ENCODE peak calls at places on chromosomes 13 and 19, in five cellular contexts. One of them, this sample, is unnamed.

GRCh38 chr13:46530084-46530935 is 22.7 kb upstream of the LRCH1 start:
- DNase-seq in smooth muscle cell of the brain vasculature: no peak
- DNase-seq in amniotic epithelial cell: peak; percentile 44
- DNase-seq in HEK293T: no peak
- DNase-seq in NCI-H1417: no peak
- DNase-seq in this sample: no peak

GRCh38 chr13:49308104-49308875 is 60.6 kb downstream of the CDADC1 start:
- DNase-seq in NCI-H1417: no peak
- DNase-seq in amniotic epithelial cell: peak; percentile 22
- DNase-seq in smooth muscle cell of the brain vasculature: peak; percentile 46
- DNase-seq in HEK293T: no peak
- DNase-seq in this sample: no peak

GRCh38 chr19:34962281-34962944 is 1.6 kb downstream of the ZNF792 start:
- DNase-seq in HEK293T: no peak
- DNase-seq in smooth muscle cell of the brain vasculature: no peak
- DNase-seq in NCI-H1417: no peak
- DNase-seq in amniotic epithelial cell: peak; percentile 36
- DNase-seq in this sample: peak; percentile 96

GRCh38 chr19:15297416-15298224 is 34.7 kb downstream of the BRD4 start:
- DNase-seq in smooth muscle cell of the brain vasculature: peak; percentile 47
- DNase-seq in NCI-H1417: peak; percentile 27
- DNase-seq in amniotic epithelial cell: peak; percentile 62
- DNase-seq in HEK293T: no peak
- DNase-seq in this sample: no peak

GRCh38 chr19:48836089-48837017 is at the start of gene HSD17B14:
- DNase-seq in smooth muscle cell of the brain vasculature: peak; percentile 44
- DNase-seq in amniotic epithelial cell: peak; percentile 71
- DNase-seq in HEK293T: no peak
- DNase-seq in NCI-H1417: no peak
- DNase-seq in this sample: no peak

GRCh38 chr19:4524808-4525562 is 6.7 kb upstream of the PLIN4 start:
- DNase-seq in smooth muscle cell of the brain vasculature: no peak
- DNase-seq in NCI-H1417: peak; percentile 22
- DNase-seq in amniotic epithelial cell: peak; percentile 22
- DNase-seq in HEK293T: peak; percentile 65
- DNase-seq in this sample: no peak

GRCh38 chr19:30356951-30357579 is 15.1 kb upstream of the ZNF536 start:
- DNase-seq in NCI-H1417: no peak
- DNase-seq in amniotic epithelial cell: no peak
- DNase-seq in HEK293T: no peak
- DNase-seq in smooth muscle cell of the brain vasculature: no peak
- DNase-seq in this sample: no peak

GRCh38 chr13:110566201-110566600 is 4.7 kb upstream of the RAB20 start:
- DNase-seq in HEK293T: no peak
- DNase-seq in NCI-H1417: no peak
- DNase-seq in amniotic epithelial cell: no peak
- DNase-seq in smooth muscle cell of the brain vasculature: no peak
- DNase-seq in this sample: no peak

GRCh38 chr13:37608750-37609339 is 10.3 kb upstream of the POSTN start:
- DNase-seq in smooth muscle cell of the brain vasculature: no peak
- DNase-seq in amniotic epithelial cell: no peak
- DNase-seq in HEK293T: no peak
- DNase-seq in NCI-H1417: no peak
- DNase-seq in this sample: no peak

GRCh38 chr13:73429691-73430090 is 370.9 kb downstream of the KLF5 start:
- DNase-seq in smooth muscle cell of the brain vasculature: no peak
- DNase-seq in amniotic epithelial cell: peak; percentile 48
- DNase-seq in HEK293T: no peak
- DNase-seq in NCI-H1417: no peak
- DNase-seq in this sample: no peak

GRCh38 chr19:16062789-16063188 is 13.5 kb upstream of the TPM4 start:
- DNase-seq in smooth muscle cell of the brain vasculature: no peak
- DNase-seq in amniotic epithelial cell: peak; percentile 34
- DNase-seq in HEK293T: peak; percentile 70
- DNase-seq in NCI-H1417: peak; percentile 21
- DNase-seq in this sample: no peak

GRCh38 chr19:46049597-46049996 is 8.8 kb upstream of the IGFL4 start:
- DNase-seq in NCI-H1417: peak; percentile 57
- DNase-seq in amniotic epithelial cell: no peak
- DNase-seq in smooth muscle cell of the brain vasculature: no peak
- DNase-seq in HEK293T: no peak
- DNase-seq in this sample: no peak

GRCh38 chr13:59734393-59734792 is 429.3 kb downstream of the DIAPH3 start:
- DNase-seq in smooth muscle cell of the brain vasculature: no peak
- DNase-seq in HEK293T: no peak
- DNase-seq in NCI-H1417: peak; percentile 23
- DNase-seq in amniotic epithelial cell: no peak
- DNase-seq in this sample: no peak

GRCh38 chr13:47066261-47066660 is 169.4 kb upstream of the HTR2A start:
- DNase-seq in NCI-H1417: no peak
- DNase-seq in amniotic epithelial cell: peak; percentile 86
- DNase-seq in HEK293T: no peak
- DNase-seq in smooth muscle cell of the brain vasculature: peak; percentile 23
- DNase-seq in this sample: no peak

GRCh38 chr13:32511482-32511881 is 27.1 kb downstream of the N4BP2L2 start:
- DNase-seq in amniotic epithelial cell: no peak
- DNase-seq in NCI-H1417: no peak
- DNase-seq in HEK293T: no peak
- DNase-seq in smooth muscle cell of the brain vasculature: no peak
- DNase-seq in this sample: no peak

GRCh38 chr19:48194041-48194871 is 23.8 kb downstream of the ZSWIM9 start:
- DNase-seq in amniotic epithelial cell: peak; percentile 12
- DNase-seq in HEK293T: peak; percentile 32
- DNase-seq in smooth muscle cell of the brain vasculature: no peak
- DNase-seq in NCI-H1417: no peak
- DNase-seq in this sample: no peak

GRCh38 chr19:15331419-15332310 is 674 bp downstream of the BRD4 start:
- DNase-seq in smooth muscle cell of the brain vasculature: no peak
- DNase-seq in HEK293T: peak; percentile 58
- DNase-seq in amniotic epithelial cell: no peak
- DNase-seq in NCI-H1417: no peak
- DNase-seq in this sample: no peak

GRCh38 chr19:16942583-16942982 is 53.8 kb downstream of the F2RL3 start:
- DNase-seq in smooth muscle cell of the brain vasculature: no peak
- DNase-seq in HEK293T: no peak
- DNase-seq in NCI-H1417: no peak
- DNase-seq in amniotic epithelial cell: no peak
- DNase-seq in this sample: no peak

This sample was measured in pulmonary artery endothelial cell.